ENCODE peak calls at places on chromosomes 2 and 18, in six cellular contexts. U is activated naive CD4-positive, alpha-beta T cell treated with anti-CD3 and anti-CD28 coated beads, Interleukin-2, amount 10 ng/mL, durations not matched to agents 7 days and 5 days; W is Calu3; M is RWPE1; D is astrocyte; A is posterior cingulate gyrus. N is an unnamed sample.

GRCh38 chr2:121694398-121695178 is 42.1 kb downstream of the NIFK start:
- DNase-seq in M (no peak), U (no peak), D (peak; percentile 80), A (no peak), W (no peak), N (no peak)

GRCh38 chr2:230944123-230944653 is 19.1 kb upstream of the GPR55 start:
- DNase-seq in A (no peak), W (no peak), M (no peak), D (no peak), U (no peak), N (no peak)

GRCh38 chr2:240800241-240800640 is 19.8 kb downstream of the KIF1A start:
- DNase-seq in A (peak; percentile 83), W (no peak), U (no peak), D (peak; percentile 80), M (no peak), N (peak; percentile 39)

GRCh38 chr2:59301466-59302402 is 1060.6 kb upstream of the FANCL start:
- DNase-seq in U (peak; percentile 21), D (peak; percentile 59), A (no peak), W (peak; percentile 57), M (peak; percentile 62), N (peak; percentile 44)

GRCh38 chr18:1578505-1578904 is 673.8 kb downstream of the ADCYAP1 start:
- DNase-seq in M (no peak), W (no peak), A (no peak), U (no peak), D (no peak), N (no peak)

GRCh38 chr2:100813527-100813926 is 6.4 kb upstream of the NPAS2 start:
- DNase-seq in W (no peak), M (no peak), U (no peak), A (no peak), D (peak; percentile 53), N (peak; percentile 8)

GRCh38 chr2:239579524-239580198 is 178.8 kb upstream of the HDAC4 start:
- DNase-seq in D (no peak), W (no peak), M (no peak), A (peak; percentile 3), U (peak; percentile 5), N (no peak)

GRCh38 chr2:200851398-200852248 is 12.8 kb downstream of the CLK1 start:
- DNase-seq in U (no peak), M (no peak), A (no peak), W (no peak), D (no peak), N (no peak)

GRCh38 chr18:12310762-12311161 is 2.7 kb downstream of the TUBB6 start:
- DNase-seq in M (no peak), W (no peak), U (no peak), A (no peak), D (no peak), N (no peak)

GRCh38 chr18:61683856-61684255 is 209.0 kb downstream of the RNF152 start:
- DNase-seq in W (no peak), D (no peak), U (no peak), A (no peak), M (no peak), N (no peak)

GRCh38 chr18:63979409-63979908 is 9.6 kb downstream of the SERPINB8 start:
- DNase-seq in D (peak; percentile 53), U (peak; percentile 52), M (peak; percentile 36), A (no peak), W (peak; percentile 55), N (peak; percentile 75)

GRCh38 chr2:94861308-94862152 is 9.7 kb upstream of the TEKT4 start:
- DNase-seq in D (no peak), U (no peak), W (no peak), M (no peak), A (no peak), N (peak; percentile 22)

GRCh38 chr18:21393986-21394385 is 152.0 kb downstream of the GREB1L start:
- DNase-seq in D (no peak), U (no peak), A (no peak), W (no peak), M (no peak), N (no peak)

GRCh38 chr2:127003028-127003800 is 103.7 kb downstream of the BIN1 start:
- DNase-seq in A (no peak), U (no peak), D (no peak), M (no peak), W (no peak), N (no peak)

GRCh38 chr2:190382851-190383250 is 25.3 kb upstream of the MFSD6 start:
- DNase-seq in A (no peak), U (peak; percentile 31), D (peak; percentile 48), M (peak; percentile 59), W (peak; percentile 50), N (peak; percentile 47)

N was measured in testis.